ENCODE peak calls at places on chromosomes 16 and 17, in four cellular contexts. N is substantia nigra; T is stimulated activated naive CD8-positive, alpha-beta T cell treated with anti-CD3 and anti-CD28 coated beads, Interleukin-15, Interleukin-2, amounts not matched to agents 100 U/mL and 50 U/mL, for 24 hours; B is LoVo. W is an unnamed sample.

GRCh38 chr17:79046501-79047280 is 22.7 kb downstream of the C1QTNF1 start:
- DNase-seq in N (no peak), T (no peak), B (no peak), W (no peak)

GRCh38 chr17:44345497-44346026 is 460 bp downstream of the GRN start:
- DNase-seq in N (peak), T (peak), B (peak), W (peak)

GRCh38 chr16:72072514-72073342 is 9.7 kb downstream of the HPR start:
- DNase-seq in N (no peak), T (no peak), B (no peak), W (no peak)

GRCh38 chr17:67490471-67490870 is 113.4 kb downstream of the PITPNC1 start:
- DNase-seq in N (no peak), T (no peak), B (no peak), W (no peak)

GRCh38 chr17:65918450-65918849 is 273.5 kb downstream of the CEP112 start:
- DNase-seq in N (no peak), T (no peak), B (no peak), W (no peak)

GRCh38 chr17:50297407-50297865 is 23.2 kb downstream of the TMEM92 start:
- DNase-seq in N (peak), T (peak), B (peak), W (peak)

GRCh38 chr16:49340466-49340865 is 33.1 kb upstream of the C16orf78 start:
- DNase-seq in N (no peak), T (no peak), B (no peak), W (no peak)

GRCh38 chr16:89036776-89037175 is 56.9 kb upstream of the ACSF3 start:
- DNase-seq in N (no peak), T (no peak), B (no peak), W (no peak)

GRCh38 chr16:4994719-4995434 is 36.7 kb downstream of the SEC14L5 start:
- DNase-seq in N (peak), T (no peak), B (no peak), W (no peak)

GRCh38 chr16:86222965-86223551 is 287.3 kb upstream of the FOXF1 start:
- DNase-seq in N (no peak), T (no peak), B (no peak), W (no peak)

GRCh38 chr17:34386343-34386924 is 23.4 kb upstream of the CCL1 start:
- DNase-seq in N (no peak), T (peak), B (no peak), W (no peak)

GRCh38 chr17:83086197-83086880 is 6.9 kb downstream of the METRNL start:
- DNase-seq in N (no peak), T (no peak), B (no peak), W (no peak)

GRCh38 chr17:11493947-11494346 is 104.3 kb upstream of the DNAH9 start:
- DNase-seq in N (no peak), T (no peak), B (no peak), W (no peak)

GRCh38 chr17:7849185-7850117 is 5.4 kb upstream of the TMEM88 start:
- DNase-seq in N (no peak), T (no peak), B (no peak), W (no peak)

GRCh38 chr17:50542795-50543774 is 3.9 kb upstream of the SPATA20 start:
- DNase-seq in N (no peak), T (no peak), B (peak), W (peak)

GRCh38 chr17:77304051-77304745 is 163.4 kb downstream of the SEC14L1 start:
- DNase-seq in N (no peak), T (no peak), B (no peak), W (no peak)

GRCh38 chr16:85221810-85222150 is 109.5 kb upstream of the CIBAR2 start:
- DNase-seq in N (no peak), T (no peak), B (no peak), W (no peak)